ENCODE peak calls at places on chromosomes 16 and 17, in ten cellular contexts. N is substantia nigra, E is Calu3, Y is Kasumi-1, A is SK-N-SH, P is AG09309, S is body of pancreas, T is KBM-7, H is left ventricle myocardium superior, V is T-helper 2 cell. I is an unnamed sample.

GRCh38 chr17:80270836-80271235 is 10.2 kb downstream of the RNF213 start:
- DNase-seq in Y (no peak), S (no peak), H (no peak), T (peak; percentile 17), P (no peak), E (peak; percentile 37), N (no peak), A (peak; percentile 83), V (peak; percentile 66), I (no peak)

GRCh38 chr17:45114117-45114932 is 18.0 kb downstream of the PLCD3 start:
- DNase-seq in Y (no peak), N (no peak), S (no peak), H (no peak), T (no peak), V (no peak), E (no peak), A (peak; percentile 43), P (no peak), I (no peak)

GRCh38 chr17:56125830-56126819 is 27.1 kb upstream of the ANKFN1 start:
- DNase-seq in Y (peak; percentile 68), E (peak; percentile 34), N (no peak), S (peak; percentile 15), V (peak; percentile 19), A (peak; percentile 18), P (peak; percentile 43), T (peak; percentile 52), H (no peak), I (no peak)

GRCh38 chr17:42895185-42895555 is 5.4 kb upstream of the G6PC1 start:
- DNase-seq in T (no peak), N (no peak), V (no peak), S (peak; percentile 71), A (no peak), Y (peak; percentile 17), H (peak; percentile 63), E (peak; percentile 70), P (peak; percentile 42), I (no peak)

GRCh38 chr17:35448899-35449227 is 297 bp upstream of the SLFN13 start:
- DNase-seq in P (no peak), A (no peak), E (no peak), V (no peak), T (no peak), Y (no peak), S (no peak), H (no peak), N (no peak), I (no peak)

GRCh38 chr17:19305761-19306159 is 56.8 kb downstream of the B9D1 start:
- DNase-seq in Y (no peak), N (no peak), P (no peak), A (no peak), T (no peak), E (no peak), H (no peak), V (no peak), S (no peak), I (no peak)

GRCh38 chr16:59274141-59274540 is 540.0 kb upstream of the GOT2 start:
- DNase-seq in T (peak; percentile 1), V (no peak), E (no peak), N (no peak), A (no peak), Y (no peak), P (no peak), H (no peak), S (no peak), I (no peak)

GRCh38 chr17:3657874-3658783 is 10.2 kb downstream of the TAX1BP3 start:
- DNase-seq in P (no peak), T (no peak), S (no peak), A (no peak), Y (no peak), H (no peak), E (no peak), V (no peak), N (peak; percentile 8), I (no peak)

GRCh38 chr16:26598061-26598460 is 468.7 kb upstream of the C16orf82 start:
- DNase-seq in P (no peak), T (peak; percentile 5), E (no peak), H (no peak), A (no peak), S (no peak), N (no peak), V (peak; percentile 99), Y (no peak), I (peak; percentile 38)

GRCh38 chr17:16287563-16288027 is 65.7 kb downstream of the CENPV start:
- DNase-seq in T (peak; percentile 91), V (peak; percentile 46), H (no peak), N (no peak), A (no peak), P (peak; percentile 52), S (no peak), E (peak; percentile 18), Y (peak; percentile 78), I (no peak)

GRCh38 chr16:50526249-50526648 is 21.9 kb upstream of the NKD1 start:
- DNase-seq in Y (no peak), V (no peak), P (no peak), T (no peak), S (no peak), N (no peak), H (no peak), E (no peak), A (no peak), I (no peak)

GRCh38 chr17:31318298-31319190 is 2.9 kb downstream of the EVI2A start:
- DNase-seq in E (no peak), Y (peak; percentile 54), H (peak; percentile 51), S (no peak), P (peak; percentile 66), V (peak; percentile 89), N (peak; percentile 55), A (no peak), T (peak; percentile 79), I (peak; percentile 50)

GRCh38 chr17:79733692-79734070 is 2.9 kb downstream of the ENPP7 start:
- DNase-seq in T (no peak), H (no peak), E (no peak), S (no peak), V (no peak), A (no peak), P (no peak), Y (no peak), N (no peak), I (no peak)

GRCh38 chr16:11581677-11582076 is 5.0 kb downstream of the LITAF start:
- DNase-seq in S (no peak), T (no peak), Y (no peak), V (no peak), E (no peak), N (no peak), A (no peak), P (no peak), H (no peak), I (no peak)

GRCh38 chr17:58301504-58302150 is 20.9 kb upstream of the MPO start:
- DNase-seq in V (no peak), P (no peak), H (no peak), Y (no peak), E (no peak), A (no peak), T (no peak), N (no peak), S (no peak), I (peak; percentile 26)

GRCh38 chr17:71019699-71020098 is 850.4 kb downstream of the KCNJ2 start:
- DNase-seq in S (no peak), T (no peak), A (no peak), E (no peak), H (no peak), N (no peak), P (no peak), V (no peak), Y (no peak), I (no peak)

GRCh38 chr17:36839256-36839655 is 98.0 kb upstream of the LHX1 start:
- DNase-seq in S (no peak), N (no peak), V (no peak), Y (no peak), H (no peak), T (no peak), P (no peak), A (no peak), E (no peak), I (no peak)

GRCh38 chr16:83911290-83911689 is 12.4 kb downstream of the MLYCD start:
- DNase-seq in N (no peak), S (no peak), A (no peak), V (no peak), T (no peak), Y (no peak), P (no peak), E (no peak), H (no peak), I (no peak)

GRCh38 chr16:11683140-11683539 is 14.9 kb downstream of the SNN start:
- DNase-seq in V (no peak), Y (no peak), P (no peak), N (no peak), E (no peak), H (no peak), A (no peak), S (no peak), T (no peak), I (no peak)

GRCh38 chr17:60371818-60372510 is 20.0 kb downstream of the USP32 start:
- DNase-seq in A (no peak), P (no peak), V (no peak), H (no peak), T (peak; percentile 77), S (no peak), N (no peak), Y (peak; percentile 80), E (no peak), I (no peak)

GRCh38 chr17:72734611-72735010 is 357.9 kb downstream of the SLC39A11 start:
- DNase-seq in N (no peak), V (no peak), T (no peak), S (no peak), Y (no peak), A (no peak), P (no peak), H (no peak), E (no peak), I (no peak)

GRCh38 chr16:83530293-83530692 is 277.5 kb upstream of the HSBP1 start:
- DNase-seq in N (no peak), P (peak; percentile 87), V (no peak), Y (no peak), T (peak; percentile 0), A (no peak), E (no peak), H (no peak), S (no peak), I (no peak)

GRCh38 chr17:48592592-48592991 is 987 bp downstream of the HOXB5 start:
- DNase-seq in N (no peak), E (no peak), P (no peak), A (no peak), H (no peak), T (no peak), V (no peak), Y (no peak), S (no peak), I (no peak)

GRCh38 chr17:74682442-74683190 is 30.1 kb downstream of the CD300LF start:
- DNase-seq in V (no peak), Y (no peak), A (no peak), S (no peak), H (no peak), T (no peak), P (no peak), N (no peak), E (no peak), I (no peak)

I was measured in activated CD4-positive, CD25-positive, alpha-beta regulatory T cell treated with anti-CD3 and anti-CD28 coated beads, Interleukin-2, amount 50 U/mL, for 72 hours.